ENCODE peak calls at places on chromosomes 7 and 10, in five cellular contexts. One of them, this sample, is unnamed.

GRCh38 chr10:132194726-132195125 is 8.0 kb downstream of the DPYSL4 start:
- DNase-seq in naive B cell: no peak
- DNase-seq in SK-N-SH: no peak
- DNase-seq in coronary artery: no peak
- DNase-seq in AG09309: no peak
- DNase-seq in this sample: no peak

GRCh38 chr7:55160539-55160938 is 141.7 kb downstream of the EGFR start:
- DNase-seq in naive B cell: no peak
- DNase-seq in SK-N-SH: no peak
- DNase-seq in coronary artery: no peak
- DNase-seq in AG09309: peak
- DNase-seq in this sample: no peak

GRCh38 chr7:44063894-44064651 is 1.3 kb downstream of the PGAM2 start:
- DNase-seq in naive B cell: no peak
- DNase-seq in SK-N-SH: peak
- DNase-seq in coronary artery: peak
- DNase-seq in AG09309: no peak
- DNase-seq in this sample: no peak

GRCh38 chr7:146123715-146124114 is 7.1 kb downstream of the CNTNAP2 start:
- DNase-seq in naive B cell: no peak
- DNase-seq in SK-N-SH: no peak
- DNase-seq in coronary artery: no peak
- DNase-seq in AG09309: no peak
- DNase-seq in this sample: no peak

GRCh38 chr10:122487231-122487765 is 25.9 kb downstream of the HTRA1 start:
- DNase-seq in naive B cell: no peak
- DNase-seq in SK-N-SH: no peak
- DNase-seq in coronary artery: no peak
- DNase-seq in AG09309: no peak
- DNase-seq in this sample: no peak

GRCh38 chr10:119863951-119864565 is 8.6 kb downstream of the MCMBP start:
- DNase-seq in naive B cell: no peak
- DNase-seq in SK-N-SH: no peak
- DNase-seq in coronary artery: no peak
- DNase-seq in AG09309: no peak
- DNase-seq in this sample: peak

GRCh38 chr7:111933614-111934013 is 272.6 kb downstream of the DOCK4 start:
- DNase-seq in naive B cell: no peak
- DNase-seq in SK-N-SH: no peak
- DNase-seq in coronary artery: no peak
- DNase-seq in AG09309: peak
- DNase-seq in this sample: no peak

GRCh38 chr10:49274886-49275285 is 24.1 kb upstream of the C10orf71 start:
- DNase-seq in naive B cell: no peak
- DNase-seq in SK-N-SH: no peak
- DNase-seq in coronary artery: no peak
- DNase-seq in AG09309: no peak
- DNase-seq in this sample: no peak

GRCh38 chr7:121797283-121798037 is 75.5 kb upstream of the PTPRZ1 start:
- DNase-seq in naive B cell: no peak
- DNase-seq in SK-N-SH: no peak
- DNase-seq in coronary artery: no peak
- DNase-seq in AG09309: no peak
- DNase-seq in this sample: no peak

GRCh38 chr7:128366290-128366689 is 4.8 kb upstream of the PRRT4 start:
- DNase-seq in naive B cell: no peak
- DNase-seq in SK-N-SH: no peak
- DNase-seq in coronary artery: no peak
- DNase-seq in AG09309: no peak
- DNase-seq in this sample: no peak

GRCh38 chr7:81190997-81191747 is 272.3 kb upstream of the SEMA3C start:
- DNase-seq in naive B cell: no peak
- DNase-seq in SK-N-SH: no peak
- DNase-seq in coronary artery: no peak
- DNase-seq in AG09309: no peak
- DNase-seq in this sample: no peak

GRCh38 chr10:61130366-61130765 is 186.4 kb upstream of the RHOBTB1 start:
- DNase-seq in naive B cell: no peak
- DNase-seq in SK-N-SH: no peak
- DNase-seq in coronary artery: no peak
- DNase-seq in AG09309: peak
- DNase-seq in this sample: no peak

GRCh38 chr7:137360087-137360679 is 16.6 kb upstream of the PTN start:
- DNase-seq in naive B cell: no peak
- DNase-seq in SK-N-SH: no peak
- DNase-seq in coronary artery: no peak
- DNase-seq in AG09309: no peak
- DNase-seq in this sample: peak

GRCh38 chr7:27611043-27611442 is 51.6 kb downstream of the HIBADH start:
- DNase-seq in naive B cell: no peak
- DNase-seq in SK-N-SH: no peak
- DNase-seq in coronary artery: no peak
- DNase-seq in AG09309: peak
- DNase-seq in this sample: no peak

GRCh38 chr10:80462277-80462985 is 8.3 kb downstream of the TSPAN14 start:
- DNase-seq in naive B cell: no peak
- DNase-seq in SK-N-SH: no peak
- DNase-seq in coronary artery: no peak
- DNase-seq in AG09309: no peak
- DNase-seq in this sample: no peak

GRCh38 chr10:125085281-125085680 is 75.1 kb downstream of the CTBP2 start:
- DNase-seq in naive B cell: no peak
- DNase-seq in SK-N-SH: no peak
- DNase-seq in coronary artery: no peak
- DNase-seq in AG09309: no peak
- DNase-seq in this sample: no peak